ENCODE peak calls at places on chromosomes 4 and X, in seven cellular contexts. T is smooth muscle cell of the brain vasculature, E is cardiac muscle cell, M is nucleus accumbens, Y is mucosa of gallbladder, F is heart left ventricle, P is H54. R is an unnamed sample.

GRCh38 chr4:159360549-159360948 is 257.7 kb downstream of the RAPGEF2 start:
- DNase-seq in T (peak), E (peak), M (no peak), Y (no peak), F (no peak), P (no peak), R (no peak)

GRCh38 chrX:136762820-136763452 is 17.8 kb downstream of the ARHGEF6 start:
- DNase-seq in T (no peak), E (no peak), M (no peak), Y (no peak), F (no peak), P (no peak), R (no peak)

GRCh38 chrX:95629737-95630136 is 1054.9 kb upstream of the DIAPH2 start:
- DNase-seq in T (no peak), E (no peak), M (no peak), Y (no peak), F (no peak), P (no peak), R (no peak)

GRCh38 chr4:61740950-61741638 is 541.0 kb downstream of the ADGRL3 start:
- DNase-seq in T (no peak), E (peak), M (peak), Y (no peak), F (peak), P (no peak), R (no peak)

GRCh38 chr4:187668683-187669082 is 326.9 kb upstream of the ZFP42 start:
- DNase-seq in T (no peak), E (no peak), M (no peak), Y (no peak), F (no peak), P (no peak), R (no peak)

GRCh38 chrX:154458954-154459829 is 1.1 kb downstream of the PLXNA3 start:
- DNase-seq in T (no peak), E (no peak), M (no peak), Y (no peak), F (peak), P (peak), R (no peak)

GRCh38 chrX:70134116-70134477 is 850 bp downstream of the IGBP1 start:
- DNase-seq in T (no peak), E (peak), M (no peak), Y (no peak), F (no peak), P (no peak), R (no peak)

GRCh38 chr4:2797545-2798305 is 4.8 kb downstream of the SH3BP2 start:
- DNase-seq in T (no peak), E (no peak), M (no peak), Y (no peak), F (peak), P (no peak), R (no peak)

GRCh38 chr4:141731481-141731880 is 95.1 kb downstream of the IL15 start:
- DNase-seq in T (no peak), E (no peak), M (no peak), Y (no peak), F (no peak), P (no peak), R (no peak)

GRCh38 chrX:123884809-123885408 is 25.1 kb downstream of the XIAP start:
- DNase-seq in T (no peak), E (peak), M (no peak), Y (peak), F (no peak), P (peak), R (no peak)

GRCh38 chr4:1614854-1615595 is 69.1 kb downstream of the FAM53A start:
- DNase-seq in T (no peak), E (no peak), M (no peak), Y (no peak), F (no peak), P (no peak), R (no peak)

GRCh38 chrX:47590984-47591383 is 8.7 kb downstream of the TIMP1 start:
- DNase-seq in T (no peak), E (no peak), M (no peak), Y (no peak), F (no peak), P (no peak), R (no peak)

GRCh38 chr4:140715121-140715520 is 41.1 kb downstream of the TBC1D9 start:
- DNase-seq in T (no peak), E (no peak), M (no peak), Y (no peak), F (no peak), P (no peak), R (no peak)

GRCh38 chr4:9913846-9914245 is 107.5 kb downstream of the SLC2A9 start:
- DNase-seq in T (no peak), E (no peak), M (no peak), Y (no peak), F (no peak), P (no peak), R (no peak)

GRCh38 chrX:21740329-21741274 is 17.3 kb downstream of the SMPX start:
- DNase-seq in T (peak), E (no peak), M (no peak), Y (peak), F (peak), P (no peak), R (no peak)

GRCh38 chrX:3227526-3227925 is 118.9 kb downstream of the MXRA5 start:
- DNase-seq in T (no peak), E (no peak), M (no peak), Y (no peak), F (no peak), P (no peak), R (no peak)

GRCh38 chr4:88616275-88616996 is 24.2 kb downstream of the HERC3 start:
- DNase-seq in T (no peak), E (peak), M (no peak), Y (no peak), F (no peak), P (no peak), R (no peak)

GRCh38 chrX:119870626-119871131 is 854 bp downstream of the RNF113A start:
- DNase-seq in T (no peak), E (peak), M (no peak), Y (no peak), F (no peak), P (no peak), R (peak)

GRCh38 chr4:158496030-158496741 is 25.5 kb upstream of the RXFP1 start:
- DNase-seq in T (no peak), E (peak), M (no peak), Y (no peak), F (peak), P (peak), R (peak)

GRCh38 chrX:68292471-68292870 is 140.8 kb downstream of the OPHN1 start:
- DNase-seq in T (no peak), E (no peak), M (no peak), Y (no peak), F (no peak), P (no peak), R (no peak)

GRCh38 chrX:51182545-51182944 is 150.1 kb upstream of the NUDT10 start:
- DNase-seq in T (no peak), E (no peak), M (no peak), Y (no peak), F (no peak), P (no peak), R (no peak)

GRCh38 chr4:145735330-145735638 is 55.3 kb downstream of the C4orf51 start:
- DNase-seq in T (no peak), E (peak), M (no peak), Y (no peak), F (no peak), P (peak), R (no peak)

GRCh38 chr4:105145913-105146285 is 777 bp upstream of the TET2 start:
- DNase-seq in T (no peak), E (no peak), M (peak), Y (no peak), F (peak), P (no peak), R (peak)

GRCh38 chr4:183241771-183242170 is 78.3 kb downstream of the CLDN22 start:
- DNase-seq in T (no peak), E (peak), M (no peak), Y (no peak), F (no peak), P (no peak), R (no peak)

GRCh38 chrX:65017464-65017863 is 41.2 kb upstream of the ZC4H2 start:
- DNase-seq in T (no peak), E (no peak), M (no peak), Y (no peak), F (no peak), P (no peak), R (no peak)

GRCh38 chr4:76084542-76084941 is 10.0 kb downstream of the ART3 start:
- DNase-seq in T (no peak), E (no peak), M (no peak), Y (no peak), F (no peak), P (no peak), R (no peak)

GRCh38 chr4:110197421-110198398 is 705 bp downstream of the ELOVL6 start:
- DNase-seq in T (no peak), E (peak), M (peak), Y (peak), F (peak), P (peak), R (peak)

GRCh38 chr4:24862073-24862751 is 50.6 kb downstream of the CCDC149 start:
- DNase-seq in T (no peak), E (no peak), M (no peak), Y (no peak), F (no peak), P (no peak), R (no peak)

R was measured in posterior cingulate gyrus.